ENCODE peak calls at places on chromosome 12, in ten cellular contexts. Y, V, N, E, X, W, B, Q, P and F are unnamed samples.

GRCh38 chr12:51320695-51321320 is 3.2 kb downstream of the BIN2 start:
- DNase-seq in X (no peak), P (no peak), E (no peak), W (no peak), N (peak), B (peak), Y (peak), V (peak), Q (no peak), F (no peak)

GRCh38 chr12:123089631-123090353 is 61.1 kb downstream of the PITPNM2 start:
- DNase-seq in P (no peak), E (no peak), X (no peak), B (no peak), W (no peak), V (peak), Q (no peak), N (no peak), Y (no peak), F (no peak)

GRCh38 chr12:6827437-6827894 is 741 bp upstream of the P3H3 start:
- DNase-seq in Y (peak), V (no peak), Q (peak), W (peak), B (peak), E (peak), P (peak), X (peak), N (peak), F (no peak)

GRCh38 chr12:46264057-46264456 is 4.8 kb downstream of the SLC38A1 start:
- DNase-seq in Q (no peak), B (no peak), W (no peak), E (no peak), X (no peak), Y (no peak), P (no peak), N (no peak), V (peak), F (no peak)

GRCh38 chr12:131536337-131536736 is 174.6 kb upstream of the SFSWAP start:
- DNase-seq in Y (peak), V (no peak), N (no peak), E (no peak), P (no peak), B (no peak), X (no peak), W (no peak), Q (no peak), F (no peak)

GRCh38 chr12:101995684-101996083 is 66.1 kb downstream of the WASHC3 start:
- DNase-seq in Y (no peak), W (no peak), V (no peak), E (no peak), N (no peak), Q (no peak), X (no peak), P (no peak), B (no peak), F (no peak)

GRCh38 chr12:68119724-68120211 is 39.8 kb downstream of the IFNG start:
- DNase-seq in W (no peak), Y (peak), E (no peak), V (no peak), N (no peak), B (no peak), X (no peak), Q (no peak), P (no peak), F (no peak)

GRCh38 chr12:42128327-42128726 is 16.3 kb downstream of the GXYLT1 start:
- DNase-seq in E (no peak), N (no peak), W (no peak), X (no peak), Q (no peak), P (no peak), V (no peak), Y (no peak), B (no peak), F (no peak)

GRCh38 chr12:26109343-26109841 is 15.4 kb downstream of the BHLHE41 start:
- DNase-seq in N (no peak), V (no peak), W (peak), P (no peak), E (no peak), Y (no peak), B (no peak), X (no peak), Q (no peak), F (no peak)

GRCh38 chr12:14216405-14217294 is 148.8 kb upstream of the ATF7IP start:
- DNase-seq in P (no peak), V (no peak), Q (no peak), E (no peak), N (no peak), B (no peak), W (no peak), Y (no peak), X (no peak), F (no peak)

GRCh38 chr12:2643736-2644135 is 151.0 kb upstream of the FKBP4 start:
- DNase-seq in B (no peak), Q (peak), X (no peak), N (no peak), P (no peak), W (no peak), E (no peak), V (no peak), Y (no peak), F (no peak)

GRCh38 chr12:12977231-12977630 is 22.8 kb downstream of the HEBP1 start:
- DNase-seq in W (no peak), X (no peak), Y (no peak), N (no peak), Q (no peak), E (no peak), P (no peak), V (no peak), B (no peak), F (no peak)

GRCh38 chr12:71157601-71158233 is at the start of gene TSPAN8:
- DNase-seq in W (no peak), E (no peak), Y (no peak), X (no peak), V (no peak), N (no peak), Q (no peak), P (no peak), B (no peak), F (no peak)

GRCh38 chr12:20497707-20498106 is 129.4 kb downstream of the PDE3A start:
- DNase-seq in Y (no peak), W (no peak), B (no peak), P (no peak), V (no peak), N (no peak), E (no peak), Q (no peak), X (no peak), F (no peak)

GRCh38 chr12:130933269-130933995 is 20.3 kb upstream of the ADGRD1 start:
- DNase-seq in V (no peak), N (no peak), Y (no peak), Q (no peak), E (no peak), P (peak), B (no peak), X (no peak), W (no peak), F (no peak)

GRCh38 chr12:82650627-82651337 is 35.9 kb upstream of the TMTC2 start:
- DNase-seq in Q (no peak), W (no peak), X (no peak), P (no peak), Y (no peak), N (no peak), E (no peak), B (no peak), V (no peak), F (no peak)

GRCh38 chr12:57241556-57242310 is 9.3 kb downstream of the STAC3 start:
- DNase-seq in V (no peak), Q (no peak), P (no peak), W (peak), X (peak), N (no peak), Y (no peak), B (no peak), E (no peak), F (no peak)

GRCh38 chr12:61011767-61012423 is 1248.3 kb upstream of the USP15 start:
- DNase-seq in Y (no peak), E (no peak), W (no peak), X (no peak), P (no peak), V (no peak), N (no peak), Q (no peak), B (no peak), F (no peak)

GRCh38 chr12:121057794-121058193 is 18.7 kb upstream of the OASL start:
- DNase-seq in V (no peak), X (no peak), B (no peak), N (no peak), P (no peak), E (no peak), W (no peak), Y (no peak), Q (no peak), F (peak)

GRCh38 chr12:92628476-92628875 is 74.3 kb upstream of the PLEKHG7 start:
- DNase-seq in W (no peak), V (no peak), Y (no peak), P (no peak), N (no peak), E (no peak), X (no peak), B (no peak), Q (no peak), F (no peak)

GRCh38 chr12:92556141-92556540 is 146.6 kb upstream of the PLEKHG7 start:
- DNase-seq in N (no peak), W (no peak), X (no peak), Y (no peak), E (no peak), Q (no peak), P (no peak), B (no peak), V (no peak), F (no peak)

GRCh38 chr12:91441236-91441635 is 258.6 kb upstream of the DCN start:
- DNase-seq in X (no peak), V (no peak), E (no peak), P (no peak), Q (no peak), N (no peak), B (no peak), Y (no peak), W (no peak), F (no peak)

GRCh38 chr12:34403706-34404376 is 381.5 kb downstream of the ALG10 start:
- DNase-seq in E (peak), W (peak), B (peak), N (peak), X (peak), P (peak), V (no peak), Q (peak), Y (no peak), F (peak)

GRCh38 chr12:50188875-50189575 is 21.9 kb upstream of the CERS5 start:
- DNase-seq in W (no peak), E (no peak), Y (no peak), Q (no peak), N (no peak), X (no peak), B (no peak), P (no peak), V (no peak), F (no peak)

GRCh38 chr12:50186667-50187066 is 19.5 kb upstream of the CERS5 start:
- DNase-seq in V (no peak), N (no peak), X (no peak), Q (no peak), B (no peak), E (no peak), W (no peak), P (no peak), Y (no peak), F (no peak)

GRCh38 chr12:50188280-50188781 is 21.2 kb upstream of the CERS5 start:
- DNase-seq in Y (no peak), Q (no peak), V (no peak), B (no peak), P (no peak), E (no peak), X (no peak), W (peak), N (no peak), F (no peak)

GRCh38 chr12:50185975-50186663 is 18.9 kb upstream of the CERS5 start:
- DNase-seq in X (no peak), B (no peak), W (no peak), P (no peak), Q (no peak), E (no peak), N (no peak), Y (no peak), V (peak), F (no peak)

DNA sequence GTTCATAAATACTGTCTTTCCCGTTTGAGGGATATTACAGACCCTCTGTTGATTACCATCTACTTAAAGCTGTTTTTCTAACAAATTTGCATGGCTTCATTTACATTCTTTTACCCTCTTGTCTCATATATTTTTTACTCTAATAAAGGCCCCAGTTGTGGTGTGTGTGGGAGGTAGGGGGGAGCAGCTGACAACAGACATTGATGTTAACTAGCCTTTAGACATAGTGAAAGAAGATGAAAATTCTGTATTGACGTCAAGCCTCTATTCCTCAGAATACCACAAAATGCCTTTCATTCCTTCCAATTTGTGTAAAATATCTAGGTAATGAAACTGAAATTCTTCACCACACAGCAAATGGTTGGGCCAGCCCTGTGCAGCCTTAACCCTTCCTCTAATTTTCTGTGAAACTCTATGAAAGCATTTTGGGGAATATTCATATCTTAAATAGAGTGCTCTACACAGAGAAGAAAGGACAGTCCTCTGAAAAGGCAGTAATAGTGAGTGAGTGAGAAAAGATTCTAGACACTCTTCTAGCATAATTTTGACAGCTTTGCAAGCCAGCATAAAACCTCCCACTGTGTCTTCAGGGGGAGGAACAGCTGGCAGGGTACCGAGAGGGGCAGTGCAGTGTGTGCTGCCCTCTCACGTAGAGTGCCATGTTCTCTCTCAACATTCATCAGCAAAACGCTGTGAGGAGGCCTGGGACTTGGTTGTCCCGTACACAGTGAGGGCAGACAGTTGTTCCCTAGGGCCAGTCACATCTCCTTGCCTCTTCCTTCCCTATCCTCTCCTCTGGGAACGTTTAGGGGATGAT is 20.1 kb upstream of the CERS5 start:
- DNase-seq in P (no peak), Q (no peak), E (no peak), B (no peak), V (peak), N (no peak), W (no peak), X (no peak), Y (no peak), F (no peak)
- TF ChIP-seq CTCF in P (no peak), Q (no peak), E (no peak), B (no peak), V (peak), N (no peak), W (no peak), X (no peak), Y (no peak), F (no peak)

GRCh38 chr12:100163416-100164152 is 20.9 kb upstream of the BLTP3B start:
- DNase-seq in W (peak), E (peak), B (peak), N (peak), Q (peak), Y (peak), X (peak), P (peak), V (no peak), F (peak)
- TF ChIP-seq CTCF in W (peak), E (no peak), B (no peak), N (peak), Q (no peak), Y (peak), X (no peak), P (peak), V (peak), F (no peak)

DNA sequence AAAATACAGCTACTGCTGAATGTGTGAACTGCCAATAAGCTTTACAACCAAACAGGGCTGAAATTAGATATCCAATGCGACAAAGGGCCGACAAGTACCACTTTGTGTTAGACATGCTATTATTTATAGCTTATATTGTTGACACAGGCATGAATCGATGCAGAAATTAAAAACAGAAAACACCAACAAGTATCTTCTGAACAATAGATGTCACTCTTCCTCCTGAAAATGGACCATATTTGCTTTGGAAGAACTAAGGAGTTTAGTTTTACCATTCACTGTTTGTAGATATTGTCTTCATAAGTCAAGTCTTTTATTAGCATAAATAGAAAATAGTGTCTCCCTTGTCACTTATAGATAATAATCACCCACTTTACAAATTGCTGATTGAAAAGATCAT is 86.5 kb downstream of the LRIG3 start:
- DNase-seq in E (no peak), P (no peak), W (no peak), V (no peak), B (no peak), Y (no peak), Q (no peak), X (no peak), N (no peak), F (no peak)
- TF ChIP-seq CTCF in E (no peak), P (no peak), W (no peak), V (no peak), B (no peak), Y (no peak), Q (peak), X (no peak), N (no peak), F (no peak)

GRCh38 chr12:117118838-117119591 is 19.8 kb upstream of the TESC start:
- DNase-seq in V (no peak), B (no peak), P (no peak), X (peak), Y (no peak), W (no peak), N (peak), E (no peak), Q (no peak), F (no peak)

GRCh38 chr12:117120787-117121186 is 21.6 kb upstream of the TESC start:
- DNase-seq in X (no peak), B (no peak), V (no peak), P (no peak), Y (no peak), N (no peak), Q (no peak), E (no peak), W (no peak), F (no peak)

GRCh38 chr12:117114784-117115183 is 15.6 kb upstream of the TESC start:
- DNase-seq in P (no peak), B (no peak), E (no peak), W (no peak), X (peak), V (no peak), N (no peak), Q (no peak), Y (no peak), F (no peak)

GRCh38 chr12:117121456-117121855 is 22.2 kb upstream of the TESC start:
- DNase-seq in V (no peak), E (no peak), W (no peak), Y (no peak), P (no peak), B (no peak), X (no peak), N (no peak), Q (no peak), F (no peak)

DNA sequence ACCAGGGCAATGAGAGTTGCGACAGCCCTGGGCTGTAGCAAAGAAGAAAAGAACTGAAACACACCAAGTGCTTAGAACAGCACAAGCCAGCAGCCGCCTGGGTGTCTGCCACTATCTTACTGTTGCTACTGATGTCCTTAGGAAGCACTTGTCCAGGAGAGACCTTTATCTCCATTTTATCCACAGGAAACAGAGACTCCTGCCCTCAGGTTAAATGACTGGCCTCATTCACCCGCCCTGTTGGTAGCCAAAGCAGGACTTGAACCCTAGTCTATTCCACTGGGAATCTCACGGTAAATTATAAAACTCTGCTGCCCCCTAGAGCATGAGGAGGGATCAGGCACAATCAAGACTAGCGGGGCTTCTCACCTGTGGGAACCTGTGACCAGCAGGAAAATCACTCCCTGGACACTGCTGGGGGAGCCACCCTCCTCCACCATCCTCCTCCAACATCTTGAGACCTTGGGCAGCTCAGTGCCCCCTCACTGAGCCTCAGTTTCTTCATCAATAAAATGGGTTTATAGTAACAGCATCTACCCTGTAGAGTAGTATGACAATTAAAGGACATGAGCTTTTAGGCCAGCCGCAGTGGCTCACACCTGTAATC is 20.5 kb upstream of the TESC start:
- DNase-seq in E (no peak), X (no peak), Y (peak), W (peak), P (no peak), B (peak), Q (no peak), N (peak), V (no peak), F (no peak)
- TF ChIP-seq CTCF in E (peak), X (peak), Y (peak), W (peak), P (peak), B (peak), Q (peak), N (peak), V (peak), F (peak)

GRCh38 chr12:132921685-132922084 is 34.3 kb upstream of the CHFR start:
- DNase-seq in Y (no peak), X (no peak), W (no peak), N (no peak), P (no peak), B (no peak), V (no peak), Q (no peak), E (no peak), F (no peak)
- TF ChIP-seq CTCF in Y (no peak), X (no peak), W (no peak), N (peak), P (no peak), B (no peak), V (no peak), Q (no peak), E (no peak), F (peak)

DNA sequence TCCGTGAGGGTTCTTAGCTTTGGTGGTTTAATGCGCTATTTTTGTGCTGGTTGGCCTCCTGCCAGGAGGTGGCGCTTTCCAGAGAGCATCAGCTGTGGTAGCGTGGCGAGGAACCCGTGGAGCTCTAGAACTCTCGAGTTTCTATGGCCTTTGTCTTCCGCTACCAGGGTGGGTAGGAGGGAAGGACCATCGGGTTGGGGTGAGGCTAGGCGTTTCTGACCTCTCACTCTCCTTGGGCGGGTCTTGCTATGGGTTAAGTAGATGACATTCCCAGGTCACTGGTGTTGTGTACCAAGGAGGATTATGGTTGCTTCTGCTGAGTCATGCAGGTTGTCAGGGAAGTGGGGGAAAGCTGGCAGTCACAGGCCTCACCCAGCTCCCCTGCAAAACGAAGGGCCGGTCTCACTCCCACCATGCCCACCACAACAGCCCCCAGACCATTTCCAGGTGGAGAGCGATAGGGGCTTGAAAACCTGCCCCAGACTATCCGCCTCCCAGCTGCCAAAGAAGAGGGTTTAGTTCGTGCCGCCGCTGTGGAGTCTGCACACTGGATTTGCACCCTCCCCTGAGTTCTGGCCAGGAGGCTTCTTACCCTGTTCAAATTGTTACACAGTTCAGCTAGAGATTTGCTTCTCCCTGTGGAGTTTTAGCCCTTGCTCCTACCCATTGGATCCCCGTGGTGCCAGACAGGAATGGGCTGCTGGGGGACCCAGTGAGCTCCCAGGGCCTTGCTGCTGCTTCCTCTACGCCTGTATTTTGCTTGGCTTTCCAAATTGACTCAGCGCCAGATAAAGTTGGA is 21.9 kb downstream of the RNFT2 start:
- DNase-seq in E (no peak), X (no peak), B (peak), P (no peak), V (no peak), Q (no peak), W (peak), N (peak), Y (no peak), F (no peak)
- TF ChIP-seq CTCF in E (no peak), X (no peak), B (peak), P (no peak), V (no peak), Q (no peak), W (no peak), N (peak), Y (no peak), F (no peak)